ENCODE peak calls at places on chromosomes 5 and 9, in six cellular contexts. M is K562, Q is GM12891, K is H1, N is HepG2, S is GM12878. Y is an unnamed sample.

GRCh38 chr5:176810084-176810597 is at the start of gene UNC5A:
- DNase-seq in M (peak), K (no peak), Q (peak), N (no peak), S (no peak), Y (peak)

GRCh38 chr9:129330711-129331279 is 152.7 kb upstream of the IER5L start:
- DNase-seq in N (no peak), K (no peak), M (no peak), Q (no peak), S (no peak), Y (no peak)

GRCh38 chr5:7884491-7885273 is 15.7 kb downstream of the MTRR start:
- DNase-seq in M (no peak), Q (no peak), S (no peak), K (no peak), N (no peak), Y (no peak)

GRCh38 chr5:51387854-51388320 is 4.6 kb downstream of the ISL1 start:
- DNase-seq in S (no peak), M (no peak), Q (no peak), K (no peak), N (no peak), Y (no peak)

GRCh38 chr5:134503088-134503936 is 22.2 kb upstream of the JADE2 start:
- DNase-seq in S (peak), Q (peak), M (peak), K (no peak), N (peak), Y (peak)

GRCh38 chr5:172707285-172708182 is 63.5 kb downstream of the DUSP1 start:
- DNase-seq in N (peak), K (no peak), M (no peak), Q (no peak), S (no peak), Y (no peak)

GRCh38 chr9:104758974-104759373 is 5.0 kb upstream of the NIPSNAP3B start:
- DNase-seq in S (no peak), N (no peak), M (no peak), K (no peak), Q (no peak), Y (no peak)

GRCh38 chr9:109600142-109600541 is 102.0 kb upstream of the PTPN3 start:
- DNase-seq in K (no peak), M (no peak), S (no peak), Q (no peak), N (no peak), Y (no peak)

GRCh38 chr5:7584749-7585148 is 188.8 kb downstream of the ADCY2 start:
- DNase-seq in M (no peak), K (no peak), Q (no peak), S (no peak), N (no peak), Y (no peak)

GRCh38 chr5:134813407-134813806 is 32.4 kb upstream of the C5orf24 start:
- DNase-seq in S (peak), M (no peak), Q (no peak), K (no peak), N (no peak), Y (no peak)

GRCh38 chr9:109182940-109183798 is 16.1 kb upstream of the FRRS1L start:
- DNase-seq in K (no peak), Q (no peak), N (peak), S (no peak), M (peak), Y (no peak)

GRCh38 chr5:136749016-136749415 is 383.7 kb upstream of the TRPC7 start:
- DNase-seq in K (no peak), N (no peak), S (no peak), Q (no peak), M (no peak), Y (no peak)

GRCh38 chr9:103798620-103799019 is 295.5 kb upstream of the SMC2 start:
- DNase-seq in Q (peak), K (no peak), M (no peak), S (peak), N (peak), Y (no peak)

GRCh38 chr5:40405985-40406384 is 273.7 kb upstream of the PTGER4 start:
- DNase-seq in Q (no peak), N (no peak), K (no peak), M (no peak), S (no peak), Y (no peak)

GRCh38 chr5:87421307-87421706 is 8.6 kb upstream of the CCNH start:
- DNase-seq in M (no peak), N (no peak), K (no peak), S (no peak), Q (no peak), Y (no peak)

GRCh38 chr5:177426566-177427210 is at the start of gene GRK6:
- DNase-seq in S (no peak), Q (no peak), K (no peak), N (no peak), M (peak), Y (no peak)

GRCh38 chr9:134784612-134785305 is 95.9 kb upstream of the FCN2 start:
- DNase-seq in M (no peak), Q (no peak), K (no peak), N (no peak), S (no peak), Y (no peak)

GRCh38 chr5:80799041-80799440 is 144.3 kb upstream of the DHFR start:
- DNase-seq in M (no peak), Q (no peak), K (no peak), S (no peak), N (no peak), Y (no peak)

GRCh38 chr5:42943931-42944631 is 96.0 kb downstream of the ANXA2R start:
- DNase-seq in S (no peak), N (no peak), M (no peak), K (no peak), Q (no peak), Y (no peak)

GRCh38 chr5:134874831-134875655 is 872 bp downstream of the TXNDC15 start:
- DNase-seq in N (peak), S (no peak), M (peak), K (no peak), Q (no peak), Y (peak)

GRCh38 chr5:76175051-76175666 is 92.0 kb downstream of the SV2C start:
- DNase-seq in Q (peak), N (peak), K (peak), M (peak), S (peak), Y (peak)

GRCh38 chr5:16502866-16503265 is 37.3 kb upstream of the ZNF622 start:
- DNase-seq in K (no peak), M (no peak), S (no peak), N (no peak), Q (no peak), Y (no peak)

GRCh38 chr5:107381189-107381856 is 289.4 kb downstream of the EFNA5 start:
- DNase-seq in Q (no peak), N (peak), S (no peak), M (no peak), K (no peak), Y (no peak)

GRCh38 chr9:135215571-135216161 is 128.2 kb downstream of the OLFM1 start:
- DNase-seq in N (no peak), S (no peak), K (no peak), Q (no peak), M (no peak), Y (no peak)

GRCh38 chr9:15714746-15715145 is 161.9 kb downstream of the CCDC171 start:
- DNase-seq in Q (no peak), N (no peak), M (no peak), K (no peak), S (no peak), Y (no peak)

DNA sequence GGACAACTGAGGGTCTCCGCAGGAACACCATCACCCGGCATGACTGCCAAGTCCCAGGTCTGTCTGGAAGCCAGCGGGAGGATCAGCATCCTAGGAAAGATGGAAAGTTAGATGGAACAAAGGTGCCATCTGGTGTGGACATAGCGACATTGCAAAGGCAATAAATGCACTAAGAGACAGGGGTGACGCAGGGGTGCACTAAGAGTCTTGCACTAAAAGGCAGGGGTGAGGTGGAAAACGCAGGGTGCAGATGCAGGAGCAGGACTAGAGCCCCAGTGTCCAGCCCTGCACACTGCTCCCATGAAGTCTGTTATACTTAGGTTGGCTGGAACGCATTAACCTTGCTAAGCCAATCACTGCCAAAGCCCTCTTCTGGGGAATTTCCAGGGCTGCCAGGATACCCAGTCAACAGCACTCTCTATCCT is 15.5 kb downstream of the ATOX1 start:
- DNase-seq in K (no peak), N (peak), Q (no peak), M (peak), S (no peak), Y (no peak)
- TF ChIP-seq POLR2A in K (no peak), N (no peak), Q (no peak), M (no peak), S (no peak), Y (no peak)

DNA sequence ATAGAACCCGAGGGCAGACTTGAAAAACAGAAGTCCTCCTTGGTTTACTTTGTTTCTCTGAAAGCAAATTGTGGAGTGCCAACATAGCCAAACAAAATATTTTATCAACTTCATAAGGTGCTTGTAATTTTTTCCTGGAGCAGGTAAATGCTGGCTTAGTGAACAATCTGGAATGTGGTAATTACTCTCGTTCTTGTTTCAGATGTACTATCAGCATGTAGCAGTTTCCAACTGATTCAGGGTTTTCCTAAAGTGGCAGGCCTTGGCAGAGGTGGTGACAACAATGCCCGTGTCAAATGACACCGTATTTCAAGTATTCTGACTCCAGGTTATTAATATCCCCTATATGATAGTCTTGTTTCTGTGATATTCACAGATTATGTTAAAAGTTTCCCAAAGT is 1.2 kb downstream of the C9orf72 start:
- DNase-seq in Q (no peak), S (no peak), N (no peak), K (no peak), M (no peak), Y (no peak)
- TF ChIP-seq TAF1 in Q (no peak), S (no peak), N (no peak), K (no peak), M (no peak), Y (no peak)

DNA sequence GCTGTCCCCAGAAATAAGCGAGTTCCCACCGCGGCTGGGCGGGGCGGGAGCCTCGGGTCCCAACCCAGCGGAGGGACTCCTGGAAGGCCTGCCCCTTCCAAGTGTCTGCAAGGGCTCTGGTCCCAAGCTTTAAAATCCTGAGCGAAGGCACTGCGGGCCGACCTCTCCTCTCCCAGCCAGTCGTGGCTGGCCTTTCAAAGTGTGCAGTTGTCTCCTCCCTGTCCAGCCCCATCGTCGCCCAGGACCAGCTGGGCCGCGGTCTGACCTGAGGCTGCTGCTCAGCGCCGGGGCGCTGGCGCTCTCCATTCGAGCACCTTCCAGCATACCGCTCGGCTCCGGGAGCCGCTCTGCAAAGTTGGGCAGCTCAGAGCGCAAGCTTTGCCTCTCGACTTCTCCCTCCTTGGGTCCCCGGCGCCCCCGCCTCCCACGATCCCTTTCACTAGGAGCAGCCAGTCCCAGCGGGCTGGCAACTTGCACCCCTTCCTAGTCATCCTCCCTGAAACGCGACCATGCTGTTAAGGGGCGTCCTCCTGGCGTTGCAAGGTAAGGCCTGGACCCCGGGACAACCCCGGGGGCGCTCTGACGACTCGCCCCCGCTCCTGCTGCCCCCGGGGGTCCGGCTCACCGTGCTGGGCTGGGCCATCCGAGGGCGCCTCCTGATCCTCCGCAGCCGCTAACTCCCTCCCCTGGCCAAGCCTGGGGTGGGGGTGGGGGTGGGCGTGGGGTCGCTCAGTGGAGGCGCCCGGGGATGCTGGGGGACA is at the start of gene MAMDC2:
- DNase-seq in N (no peak), S (no peak), K (no peak), M (no peak), Q (no peak), Y (no peak)
- TF ChIP-seq POLR2A in N (no peak), S (no peak), K (peak), M (no peak), Q (no peak), Y (no peak)

GRCh38 chr5:122846051-122846567 is 696 bp downstream of the SNX24 start:
- DNase-seq in S (no peak), K (no peak), M (no peak), Q (no peak), N (peak), Y (no peak)
- TF ChIP-seq TAF1 in S (no peak), K (no peak), M (no peak), Q (no peak), N (no peak), Y (no peak)

GRCh38 chr5:39053189-39053588 is 21.0 kb downstream of the RICTOR start:
- DNase-seq in M (no peak), K (no peak), S (no peak), N (no peak), Q (no peak), Y (no peak)
- TF ChIP-seq POLR2A in M (no peak), K (no peak), S (no peak), N (no peak), Q (no peak), Y (no peak)

DNA sequence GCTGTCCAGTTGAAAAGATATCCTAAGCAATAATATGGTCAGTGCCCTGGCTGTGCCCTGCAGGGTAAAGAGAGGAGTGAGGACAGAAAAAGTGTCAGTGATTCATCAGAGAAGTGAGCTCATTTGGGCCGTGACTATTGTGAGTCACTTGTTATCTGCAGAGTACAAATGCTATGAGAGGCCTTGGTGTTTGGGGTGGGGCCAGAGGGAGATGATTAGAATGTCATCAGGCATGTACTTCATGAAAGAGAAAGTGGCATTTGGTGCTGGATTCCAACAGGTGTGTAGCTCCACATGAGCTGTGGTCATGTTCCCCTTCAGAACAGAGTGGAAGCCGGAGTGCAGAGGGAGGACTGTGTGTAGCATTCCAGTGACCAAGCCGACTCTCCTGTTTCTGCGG is 174.1 kb downstream of the KDM4C start:
- DNase-seq in K (no peak), N (peak), S (no peak), M (peak), Q (no peak), Y (no peak)
- TF ChIP-seq TAF1 in K (no peak), N (no peak), S (no peak), M (no peak), Q (no peak), Y (no peak)

GRCh38 chr5:173963867-173964429 is 25.0 kb upstream of the C5orf47 start:
- DNase-seq in Q (no peak), S (no peak), K (no peak), M (no peak), N (no peak), Y (no peak)
- TF ChIP-seq POLR2A in Q (no peak), S (no peak), K (peak), M (no peak), N (no peak), Y (no peak)

DNA sequence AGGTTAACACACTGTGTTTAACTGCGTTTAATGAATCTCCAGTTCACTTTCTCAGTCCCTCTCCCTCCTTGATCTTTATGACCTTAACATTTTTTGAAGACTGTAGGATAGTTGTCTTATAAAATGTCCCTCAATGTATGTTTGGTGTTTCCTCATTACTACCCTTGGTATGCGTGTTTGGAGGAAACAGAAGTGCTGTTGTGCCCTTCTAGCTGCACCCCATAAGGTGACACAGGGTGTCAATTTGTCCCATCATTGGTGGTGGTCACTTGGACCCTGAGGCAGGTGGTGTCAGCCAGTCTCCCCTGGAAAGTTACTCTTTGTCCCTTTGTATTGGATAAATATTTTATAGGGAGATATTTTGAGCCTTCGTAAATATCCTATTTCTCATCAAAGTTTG is 52.3 kb downstream of the RAD23B start:
- DNase-seq in N (no peak), S (no peak), M (no peak), Q (no peak), K (no peak), Y (no peak)
- TF ChIP-seq TAF1 in N (no peak), S (no peak), M (no peak), Q (no peak), K (no peak), Y (no peak)

DNA sequence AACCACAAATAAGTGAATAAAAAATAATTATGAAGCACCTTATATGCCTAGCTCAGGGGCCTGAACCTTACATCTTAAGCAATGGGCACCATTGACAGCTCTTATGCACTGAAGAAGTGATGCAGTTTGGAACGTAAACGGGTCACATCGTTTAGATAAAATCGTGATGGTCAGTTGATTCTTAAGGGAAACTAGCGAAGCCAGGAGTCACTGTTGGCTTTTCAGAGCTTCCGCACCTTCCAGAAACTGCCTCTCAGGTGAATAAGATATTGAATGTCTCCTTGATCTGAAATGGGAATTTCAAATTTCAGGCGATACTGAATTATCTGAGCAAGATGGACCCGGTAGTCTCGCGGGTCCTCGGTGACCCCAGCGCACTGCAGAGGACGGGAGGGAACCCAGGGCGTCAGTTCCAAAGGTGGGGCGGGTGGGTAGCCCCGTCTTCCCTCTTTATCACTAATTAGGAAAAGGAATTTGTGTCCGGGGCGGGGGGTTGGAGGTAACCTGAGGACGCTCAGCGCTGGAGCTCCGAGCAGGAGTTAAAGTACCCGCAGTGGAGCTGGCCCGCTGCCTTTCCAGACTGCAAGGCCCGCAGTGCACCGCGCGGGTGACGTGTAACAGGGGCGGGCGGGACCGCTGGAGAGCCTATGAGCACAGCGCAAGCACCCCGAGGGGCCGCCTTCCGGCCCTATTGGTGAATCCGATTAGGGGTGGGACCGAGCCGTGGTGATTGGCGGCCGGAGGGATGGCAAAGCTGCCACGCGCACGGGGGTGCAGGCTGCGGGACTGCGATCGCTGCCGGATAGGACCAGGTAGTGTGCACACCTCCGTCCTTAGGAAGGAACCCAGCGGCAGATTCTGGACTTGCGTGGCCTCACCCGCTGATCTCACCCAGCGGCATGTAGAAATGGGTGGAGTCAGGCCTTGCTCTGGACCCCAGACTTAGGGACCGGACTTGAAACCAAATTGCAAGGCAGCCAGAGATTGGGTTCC is 19.7 kb upstream of the GARNL3 start:
- DNase-seq in M (peak), S (no peak), Q (peak), K (peak), N (peak), Y (peak)
- TF ChIP-seq POLR2A in M (peak), S (peak), Q (peak), K (peak), N (no peak), Y (peak)

DNA sequence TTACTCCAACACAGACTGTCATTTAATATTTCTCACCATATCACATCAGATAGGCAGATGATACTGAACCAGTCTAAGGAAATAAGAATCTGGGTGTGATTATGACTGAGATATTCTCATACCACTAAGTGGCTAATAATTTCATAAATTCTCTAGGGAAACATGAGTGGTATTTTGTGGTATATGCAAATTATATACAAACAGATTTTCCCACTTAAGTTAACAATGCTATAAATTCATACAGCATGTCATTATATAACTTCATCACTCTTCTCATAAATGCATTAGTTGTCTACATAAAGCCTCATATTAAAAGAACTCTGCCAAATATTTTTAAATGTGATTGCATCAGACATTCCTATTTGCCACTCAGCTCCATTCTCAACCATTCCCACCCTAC is 226.6 kb downstream of the TLE1 start:
- DNase-seq in K (no peak), Q (no peak), M (no peak), S (no peak), N (no peak), Y (no peak)
- TF ChIP-seq TAF1 in K (no peak), Q (no peak), M (no peak), S (no peak), N (no peak), Y (no peak)

Y was measured in GM12892.